ENCODE peak calls at places on chromosome 10, in ten cellular contexts. One of them, this sample, is unnamed.

GRCh38 chr10:67284589-67284988 is 358.8 kb downstream of the LRRTM3 start:
- DNase-seq in thoracic aorta: no peak
- DNase-seq in A549: no peak
- DNase-seq in ovary: no peak
- DNase-seq in K562: no peak
- DNase-seq in sigmoid colon: no peak
- DNase-seq in brain microvascular endothelial cell: no peak
- DNase-seq in cardiac fibroblast: no peak
- DNase-seq in AG04450: no peak
- DNase-seq in endodermal cell: no peak
- DNase-seq in this sample: no peak

GRCh38 chr10:20089884-20090283 is 273.7 kb downstream of the PLXDC2 start:
- DNase-seq in cardiac fibroblast: no peak
- DNase-seq in ovary: no peak
- DNase-seq in AG04450: no peak
- DNase-seq in endodermal cell: no peak
- DNase-seq in K562: no peak
- DNase-seq in brain microvascular endothelial cell: no peak
- DNase-seq in A549: no peak
- DNase-seq in thoracic aorta: no peak
- DNase-seq in sigmoid colon: no peak
- DNase-seq in this sample: no peak

GRCh38 chr10:116723428-116724281 is 18.7 kb downstream of the HSPA12A start:
- DNase-seq in K562: no peak
- DNase-seq in sigmoid colon: peak
- DNase-seq in brain microvascular endothelial cell: no peak
- DNase-seq in endodermal cell: no peak
- DNase-seq in cardiac fibroblast: no peak
- DNase-seq in AG04450: no peak
- DNase-seq in ovary: no peak
- DNase-seq in A549: no peak
- DNase-seq in thoracic aorta: no peak
- DNase-seq in this sample: no peak

GRCh38 chr10:31521432-31521831 is 202.4 kb downstream of the ZEB1 start:
- DNase-seq in ovary: no peak
- DNase-seq in A549: no peak
- DNase-seq in sigmoid colon: no peak
- DNase-seq in K562: no peak
- DNase-seq in endodermal cell: no peak
- DNase-seq in thoracic aorta: no peak
- DNase-seq in brain microvascular endothelial cell: no peak
- DNase-seq in cardiac fibroblast: no peak
- DNase-seq in AG04450: no peak
- DNase-seq in this sample: no peak

GRCh38 chr10:89151857-89152256 is 55.3 kb downstream of the CH25H start:
- DNase-seq in A549: no peak
- DNase-seq in endodermal cell: no peak
- DNase-seq in cardiac fibroblast: peak
- DNase-seq in K562: no peak
- DNase-seq in thoracic aorta: no peak
- DNase-seq in brain microvascular endothelial cell: no peak
- DNase-seq in sigmoid colon: no peak
- DNase-seq in ovary: no peak
- DNase-seq in AG04450: peak
- DNase-seq in this sample: peak

GRCh38 chr10:121822724-121823123 is 105.1 kb downstream of the ATE1 start:
- DNase-seq in thoracic aorta: no peak
- DNase-seq in K562: no peak
- DNase-seq in A549: no peak
- DNase-seq in sigmoid colon: no peak
- DNase-seq in cardiac fibroblast: no peak
- DNase-seq in endodermal cell: no peak
- DNase-seq in ovary: no peak
- DNase-seq in AG04450: no peak
- DNase-seq in brain microvascular endothelial cell: no peak
- DNase-seq in this sample: no peak

GRCh38 chr10:102678842-102679289 is 34.6 kb downstream of the TRIM8 start:
- DNase-seq in K562: peak
- DNase-seq in brain microvascular endothelial cell: peak
- DNase-seq in ovary: peak
- DNase-seq in AG04450: no peak
- DNase-seq in cardiac fibroblast: peak
- DNase-seq in endodermal cell: peak
- DNase-seq in sigmoid colon: peak
- DNase-seq in A549: peak
- DNase-seq in thoracic aorta: no peak
- DNase-seq in this sample: no peak

GRCh38 chr10:60312818-60313588 is 76.7 kb downstream of the ANK3 start:
- DNase-seq in endodermal cell: no peak
- DNase-seq in cardiac fibroblast: peak
- DNase-seq in sigmoid colon: no peak
- DNase-seq in K562: peak
- DNase-seq in AG04450: no peak
- DNase-seq in brain microvascular endothelial cell: peak
- DNase-seq in ovary: no peak
- DNase-seq in thoracic aorta: no peak
- DNase-seq in A549: no peak
- DNase-seq in this sample: peak

GRCh38 chr10:53130337-53130736 is 357.8 kb upstream of the MBL2 start:
- DNase-seq in A549: no peak
- DNase-seq in sigmoid colon: no peak
- DNase-seq in brain microvascular endothelial cell: no peak
- DNase-seq in ovary: no peak
- DNase-seq in thoracic aorta: no peak
- DNase-seq in AG04450: no peak
- DNase-seq in endodermal cell: no peak
- DNase-seq in K562: no peak
- DNase-seq in cardiac fibroblast: no peak
- DNase-seq in this sample: no peak

GRCh38 chr10:34780818-34781380 is 34.2 kb downstream of the PARD3 start:
- DNase-seq in brain microvascular endothelial cell: peak
- DNase-seq in AG04450: no peak
- DNase-seq in K562: peak
- DNase-seq in sigmoid colon: peak
- DNase-seq in A549: no peak
- DNase-seq in thoracic aorta: no peak
- DNase-seq in cardiac fibroblast: peak
- DNase-seq in endodermal cell: peak
- DNase-seq in ovary: peak
- DNase-seq in this sample: no peak

GRCh38 chr10:971613-972012 is 16.6 kb upstream of the GTPBP4 start:
- DNase-seq in brain microvascular endothelial cell: no peak
- DNase-seq in endodermal cell: peak
- DNase-seq in ovary: no peak
- DNase-seq in AG04450: no peak
- DNase-seq in sigmoid colon: no peak
- DNase-seq in K562: no peak
- DNase-seq in thoracic aorta: no peak
- DNase-seq in cardiac fibroblast: no peak
- DNase-seq in A549: no peak
- DNase-seq in this sample: no peak

GRCh38 chr10:123548779-123549178 is 117.4 kb upstream of the GPR26 start:
- DNase-seq in A549: no peak
- DNase-seq in K562: no peak
- DNase-seq in thoracic aorta: no peak
- DNase-seq in brain microvascular endothelial cell: no peak
- DNase-seq in ovary: no peak
- DNase-seq in AG04450: no peak
- DNase-seq in sigmoid colon: no peak
- DNase-seq in endodermal cell: peak
- DNase-seq in cardiac fibroblast: no peak
- DNase-seq in this sample: no peak

DNA sequence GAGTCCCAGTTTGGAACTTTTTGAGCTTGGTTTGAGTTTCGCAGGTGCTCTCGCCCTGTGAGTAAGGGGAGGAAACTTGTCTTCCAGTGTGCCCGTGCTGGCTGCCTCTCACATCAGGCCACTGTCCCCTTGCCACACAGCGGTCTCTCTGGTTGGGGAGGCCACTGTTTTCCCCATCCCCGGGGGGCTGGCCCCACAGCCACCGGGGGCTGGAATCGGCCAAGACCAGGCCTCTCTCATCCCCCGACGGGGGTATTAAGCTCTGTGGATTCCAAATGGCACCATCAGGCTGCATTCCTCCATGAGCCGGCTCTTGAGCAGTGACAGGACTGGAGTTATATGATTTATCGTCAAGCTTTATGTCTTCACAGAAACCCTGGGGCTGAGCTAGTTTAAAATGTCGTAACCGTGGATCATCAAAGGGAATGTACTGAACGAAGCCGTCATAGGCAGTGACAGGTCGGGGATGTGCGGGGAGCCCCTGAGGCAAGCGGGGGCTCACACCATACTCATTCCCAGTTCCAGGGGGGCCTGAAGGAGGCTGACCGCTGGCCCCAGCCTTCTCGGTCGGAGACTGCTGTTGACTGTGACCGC is 30.8 kb downstream of the JCAD start:
- DNase-seq in ovary: no peak
- DNase-seq in AG04450: no peak
- DNase-seq in brain microvascular endothelial cell: no peak
- DNase-seq in endodermal cell: no peak
- DNase-seq in thoracic aorta: no peak
- DNase-seq in sigmoid colon: no peak
- DNase-seq in K562: no peak
- DNase-seq in A549: no peak
- DNase-seq in cardiac fibroblast: no peak
- DNase-seq in this sample: no peak
- H3K4me3 ChIP-seq in ovary: no peak
- H3K4me3 ChIP-seq in AG04450: no peak
- H3K4me3 ChIP-seq in brain microvascular endothelial cell: no peak
- H3K4me3 ChIP-seq in endodermal cell: peak
- H3K4me3 ChIP-seq in thoracic aorta: peak
- H3K4me3 ChIP-seq in sigmoid colon: no peak
- H3K4me3 ChIP-seq in K562: no peak
- H3K4me3 ChIP-seq in A549: no peak
- H3K4me3 ChIP-seq in cardiac fibroblast: no peak
- H3K4me3 ChIP-seq in this sample: no peak

GRCh38 chr10:128221787-128222186 is 95.6 kb upstream of the MKI67 start:
- DNase-seq in thoracic aorta: no peak
- DNase-seq in brain microvascular endothelial cell: no peak
- DNase-seq in cardiac fibroblast: no peak
- DNase-seq in sigmoid colon: no peak
- DNase-seq in AG04450: no peak
- DNase-seq in A549: no peak
- DNase-seq in endodermal cell: no peak
- DNase-seq in K562: no peak
- DNase-seq in ovary: no peak
- DNase-seq in this sample: no peak

GRCh38 chr10:128221128-128221527 is 94.9 kb upstream of the MKI67 start:
- DNase-seq in cardiac fibroblast: no peak
- DNase-seq in K562: no peak
- DNase-seq in sigmoid colon: no peak
- DNase-seq in AG04450: no peak
- DNase-seq in endodermal cell: no peak
- DNase-seq in ovary: no peak
- DNase-seq in thoracic aorta: no peak
- DNase-seq in A549: no peak
- DNase-seq in brain microvascular endothelial cell: no peak
- DNase-seq in this sample: no peak

GRCh38 chr10:128220011-128220410 is 93.8 kb upstream of the MKI67 start:
- DNase-seq in brain microvascular endothelial cell: no peak
- DNase-seq in thoracic aorta: no peak
- DNase-seq in K562: no peak
- DNase-seq in ovary: no peak
- DNase-seq in cardiac fibroblast: no peak
- DNase-seq in sigmoid colon: no peak
- DNase-seq in A549: peak
- DNase-seq in endodermal cell: no peak
- DNase-seq in AG04450: no peak
- DNase-seq in this sample: no peak

GRCh38 chr10:128218161-128218560 is 91.9 kb upstream of the MKI67 start:
- DNase-seq in endodermal cell: no peak
- DNase-seq in thoracic aorta: no peak
- DNase-seq in brain microvascular endothelial cell: no peak
- DNase-seq in ovary: no peak
- DNase-seq in K562: no peak
- DNase-seq in sigmoid colon: no peak
- DNase-seq in AG04450: no peak
- DNase-seq in A549: no peak
- DNase-seq in cardiac fibroblast: no peak
- DNase-seq in this sample: no peak

GRCh38 chr10:128219295-128219694 is 93.1 kb upstream of the MKI67 start:
- DNase-seq in endodermal cell: no peak
- DNase-seq in AG04450: no peak
- DNase-seq in cardiac fibroblast: no peak
- DNase-seq in A549: no peak
- DNase-seq in brain microvascular endothelial cell: no peak
- DNase-seq in ovary: no peak
- DNase-seq in thoracic aorta: no peak
- DNase-seq in K562: no peak
- DNase-seq in sigmoid colon: no peak
- DNase-seq in this sample: no peak
- TF ChIP-seq CTCF in endodermal cell: no peak
- TF ChIP-seq CTCF in AG04450: no peak
- TF ChIP-seq CTCF in cardiac fibroblast: no peak
- TF ChIP-seq CTCF in A549: no peak
- TF ChIP-seq CTCF in brain microvascular endothelial cell: no peak
- TF ChIP-seq CTCF in ovary: no peak
- TF ChIP-seq CTCF in thoracic aorta: no peak
- TF ChIP-seq CTCF in K562: no peak
- TF ChIP-seq CTCF in sigmoid colon: no peak
- TF ChIP-seq CTCF in this sample: no peak

GRCh38 chr10:43458227-43458626 is 21.3 kb downstream of the ZNF487 start:
- DNase-seq in K562: no peak
- DNase-seq in ovary: no peak
- DNase-seq in brain microvascular endothelial cell: no peak
- DNase-seq in A549: no peak
- DNase-seq in sigmoid colon: no peak
- DNase-seq in cardiac fibroblast: no peak
- DNase-seq in AG04450: no peak
- DNase-seq in endodermal cell: no peak
- DNase-seq in thoracic aorta: no peak
- DNase-seq in this sample: no peak

GRCh38 chr10:43461950-43462349 is 25.0 kb downstream of the ZNF487 start:
- DNase-seq in endodermal cell: no peak
- DNase-seq in cardiac fibroblast: peak
- DNase-seq in sigmoid colon: no peak
- DNase-seq in thoracic aorta: no peak
- DNase-seq in ovary: no peak
- DNase-seq in brain microvascular endothelial cell: peak
- DNase-seq in K562: peak
- DNase-seq in A549: peak
- DNase-seq in AG04450: peak
- DNase-seq in this sample: peak
- H3K4me3 ChIP-seq in endodermal cell: no peak
- H3K4me3 ChIP-seq in cardiac fibroblast: no peak
- H3K4me3 ChIP-seq in sigmoid colon: no peak
- H3K4me3 ChIP-seq in thoracic aorta: no peak
- H3K4me3 ChIP-seq in ovary: no peak
- H3K4me3 ChIP-seq in brain microvascular endothelial cell: no peak
- H3K4me3 ChIP-seq in K562: no peak
- H3K4me3 ChIP-seq in A549: no peak
- H3K4me3 ChIP-seq in AG04450: no peak
- H3K4me3 ChIP-seq in this sample: no peak

DNA sequence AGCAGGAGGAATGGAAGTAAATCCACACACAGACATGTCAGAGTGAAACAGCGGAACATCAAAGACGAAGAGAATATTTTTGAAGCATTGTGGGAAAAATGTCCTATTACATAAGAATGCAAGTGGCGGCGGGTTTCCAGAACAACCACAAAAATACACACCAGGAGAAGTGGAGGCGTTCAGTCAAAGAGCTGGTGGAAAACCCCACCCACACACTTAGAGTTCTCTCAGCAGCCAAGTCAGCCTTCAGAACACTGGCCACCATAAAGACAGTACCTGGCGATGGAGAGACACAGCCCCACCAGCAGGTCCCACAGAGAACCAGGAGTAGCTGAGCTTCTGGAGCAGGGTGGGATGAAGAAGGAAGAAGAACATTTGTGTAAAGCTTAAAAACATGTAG is 23.7 kb downstream of the NKX6-2 start:
- DNase-seq in K562: no peak
- DNase-seq in A549: no peak
- DNase-seq in cardiac fibroblast: no peak
- DNase-seq in ovary: no peak
- DNase-seq in AG04450: no peak
- DNase-seq in endodermal cell: no peak
- DNase-seq in brain microvascular endothelial cell: no peak
- DNase-seq in thoracic aorta: no peak
- DNase-seq in sigmoid colon: no peak
- DNase-seq in this sample: no peak
- TF ChIP-seq CTCF in K562: no peak
- TF ChIP-seq CTCF in A549: no peak
- TF ChIP-seq CTCF in cardiac fibroblast: no peak
- TF ChIP-seq CTCF in ovary: no peak
- TF ChIP-seq CTCF in AG04450: no peak
- TF ChIP-seq CTCF in endodermal cell: no peak
- TF ChIP-seq CTCF in brain microvascular endothelial cell: no peak
- TF ChIP-seq CTCF in thoracic aorta: no peak
- TF ChIP-seq CTCF in sigmoid colon: no peak
- TF ChIP-seq CTCF in this sample: no peak